ENCODE peak calls at places on chromosomes 12 and 14, in six cellular contexts. A is nephron progenitor cell, L is HFF-Myc, K is IMR-90, X is adrenal gland, B is left lung. F is an unnamed sample.

GRCh38 chr12:51642286-51642685 is 51.3 kb downstream of the SCN8A start:
- DNase-seq in L (no peak), A (no peak), B (no peak), K (no peak), X (no peak), F (no peak)

GRCh38 chr14:96940009-96940408 is 142.8 kb downstream of the VRK1 start:
- DNase-seq in K (no peak), L (no peak), X (no peak), B (no peak), A (peak; percentile 60), F (no peak)

GRCh38 chr12:129550353-129550752 is 353.5 kb downstream of the TMEM132D start:
- DNase-seq in A (no peak), B (peak; percentile 45), X (no peak), K (no peak), L (no peak), F (no peak)

GRCh38 chr12:69324797-69325466 is 23.2 kb upstream of the LYZ start:
- DNase-seq in L (no peak), X (no peak), K (no peak), B (no peak), A (no peak), F (no peak)

GRCh38 chr14:92397140-92397815 is 74.3 kb downstream of the SLC24A4 start:
- DNase-seq in L (no peak), B (peak; percentile 69), A (no peak), X (peak; percentile 49), K (peak; percentile 62), F (no peak)

GRCh38 chr12:89162704-89163261 is 189.5 kb downstream of the DUSP6 start:
- DNase-seq in K (peak; percentile 99), B (peak; percentile 75), L (peak; percentile 76), A (no peak), X (peak; percentile 70), F (no peak)

GRCh38 chr14:54381821-54382220 is 15.0 kb upstream of the CDKN3 start:
- DNase-seq in A (no peak), K (no peak), B (no peak), X (no peak), L (no peak), F (no peak)

GRCh38 chr12:15627995-15628945 is 160.9 kb downstream of the EPS8 start:
- DNase-seq in X (no peak), L (no peak), A (no peak), K (peak; percentile 44), B (no peak), F (no peak)

GRCh38 chr14:98018626-98019025 is 1221.4 kb downstream of the VRK1 start:
- DNase-seq in K (no peak), X (no peak), A (no peak), B (no peak), L (no peak), F (no peak)

GRCh38 chr12:18752280-18752920 is 14.5 kb downstream of the CAPZA3 start:
- DNase-seq in K (peak; percentile 95), X (peak; percentile 17), B (no peak), A (no peak), L (peak; percentile 20), F (no peak)

GRCh38 chr12:6420364-6420763 is 24.4 kb upstream of the CD27 start:
- DNase-seq in L (no peak), B (no peak), K (no peak), X (no peak), A (no peak), F (no peak)

GRCh38 chr14:96051642-96052540 is 12.7 kb downstream of the C14orf132 start:
- DNase-seq in X (no peak), B (no peak), K (peak; percentile 8), L (no peak), A (no peak), F (no peak)

GRCh38 chr14:50381008-50381407 is 15.7 kb downstream of the CDKL1 start:
- DNase-seq in K (no peak), A (no peak), B (no peak), L (no peak), X (no peak), F (no peak)

GRCh38 chr14:50387543-50387942 is 9.1 kb downstream of the CDKL1 start:
- DNase-seq in X (no peak), L (no peak), A (no peak), K (no peak), B (no peak), F (no peak)

GRCh38 chr14:50381823-50382287 is 14.8 kb downstream of the CDKL1 start:
- DNase-seq in L (no peak), X (no peak), K (no peak), B (no peak), A (no peak), F (no peak)

GRCh38 chr14:50380455-50380854 is 16.2 kb downstream of the CDKL1 start:
- DNase-seq in A (no peak), K (no peak), B (no peak), L (no peak), X (no peak), F (no peak)

DNA sequence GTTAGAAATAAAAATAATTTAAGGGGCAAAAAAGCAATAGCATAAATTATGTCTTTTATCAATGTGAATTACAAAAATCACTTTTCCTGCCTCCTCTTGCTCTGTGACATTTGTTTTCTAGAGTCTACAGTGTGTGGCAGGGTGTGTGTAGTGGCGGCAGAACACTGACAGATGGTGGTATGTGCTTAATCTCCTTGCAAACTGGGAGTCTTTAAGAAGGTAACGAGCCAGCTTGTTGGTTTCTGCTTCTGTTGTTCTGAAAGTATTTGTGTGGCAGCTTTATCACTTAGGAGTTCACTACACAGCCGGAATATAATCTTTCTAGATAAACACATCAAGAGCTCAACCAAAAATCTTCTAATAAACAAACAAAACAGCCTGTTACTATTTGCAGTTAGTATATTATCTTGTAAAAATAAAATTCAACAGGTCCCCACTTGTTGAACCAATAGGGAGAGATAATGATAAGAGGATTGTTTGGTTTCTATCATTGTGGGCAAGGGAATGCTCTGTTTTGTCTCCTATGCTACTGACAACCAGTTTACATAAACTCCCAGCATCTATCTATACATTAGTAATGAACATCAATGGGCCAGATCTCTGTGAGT is 13.0 kb downstream of the CDKL1 start:
- DNase-seq in L (no peak), B (no peak), K (no peak), A (no peak), X (no peak), F (no peak)
- TF ChIP-seq CTCF in L (no peak), B (no peak), K (no peak), A (no peak), X (no peak), F (no peak)

GRCh38 chr14:48709277-48709785 is 876.8 kb downstream of the RPS29 start:
- DNase-seq in A (no peak), L (no peak), B (no peak), K (no peak), X (no peak), F (no peak)

GRCh38 chr14:48704639-48705038 is 881.5 kb downstream of the RPS29 start:
- DNase-seq in X (no peak), L (no peak), K (no peak), B (no peak), A (no peak), F (no peak)

GRCh38 chr14:48703728-48704467 is 882.3 kb downstream of the RPS29 start:
- DNase-seq in B (no peak), L (no peak), A (no peak), X (peak; percentile 10), K (no peak), F (no peak)
- TF ChIP-seq CTCF in B (no peak), L (no peak), A (no peak), X (no peak), K (no peak), F (no peak)

DNA sequence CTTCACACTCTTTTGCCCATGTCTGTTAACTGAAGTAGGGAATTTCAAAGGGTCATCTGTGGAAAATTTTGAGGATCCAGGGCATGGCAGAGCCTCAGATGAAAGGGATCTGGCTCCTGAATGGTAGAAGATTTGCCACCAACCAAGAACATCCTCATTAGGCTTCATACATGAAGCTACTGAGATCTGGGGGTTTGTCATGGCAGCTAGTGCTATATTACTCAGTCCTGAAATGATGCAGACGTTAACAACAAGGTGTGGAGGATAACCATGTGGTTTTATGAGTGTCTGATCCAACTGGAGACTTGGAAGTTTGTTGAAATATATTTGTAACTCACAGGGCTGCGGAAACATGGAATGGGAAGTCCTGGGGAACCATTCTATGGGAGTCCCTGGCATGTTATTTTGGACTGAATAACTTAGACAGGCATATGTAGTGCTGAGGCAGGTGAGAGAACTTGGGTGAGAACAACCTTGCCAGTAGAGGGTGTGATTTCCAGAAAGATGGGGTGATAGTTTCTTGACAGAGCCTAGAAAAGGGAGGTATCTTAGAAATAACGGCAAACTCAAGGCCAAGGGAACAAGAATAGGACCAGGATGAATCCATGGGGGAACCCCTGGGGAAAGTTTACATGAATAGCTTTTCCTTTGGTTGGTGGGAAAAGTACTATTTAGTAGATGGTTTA is 42.0 kb upstream of the C12orf75 start:
- DNase-seq in B (no peak), L (no peak), A (no peak), K (no peak), X (no peak), F (no peak)
- TF ChIP-seq CTCF in B (no peak), L (no peak), A (no peak), K (no peak), X (no peak), F (no peak)

GRCh38 chr12:85955127-85955526 is 81.0 kb downstream of the NTS start:
- DNase-seq in K (no peak), A (no peak), L (no peak), B (no peak), X (no peak), F (no peak)
- TF ChIP-seq CTCF in K (peak; percentile 38), A (no peak), L (no peak), B (no peak), X (no peak), F (peak; percentile 67)

GRCh38 chr14:106586098-106586704 is 1059.8 kb downstream of the TMEM121 start:
- DNase-seq in K (no peak), B (no peak), L (no peak), X (no peak), A (no peak), F (no peak)
- TF ChIP-seq CTCF in K (no peak), B (peak; percentile 41), L (peak; percentile 36), X (peak; percentile 21), A (no peak), F (no peak)

GRCh38 chr12:112344220-112344619 is 38.0 kb downstream of the HECTD4 start:
- DNase-seq in K (no peak), B (no peak), L (no peak), X (no peak), A (no peak), F (no peak)

GRCh38 chr12:112340983-112341840 is 41.0 kb downstream of the HECTD4 start:
- DNase-seq in A (no peak), K (no peak), L (no peak), X (no peak), B (no peak), F (no peak)

GRCh38 chr12:112342587-112342986 is 39.6 kb downstream of the HECTD4 start:
- DNase-seq in L (no peak), X (no peak), K (no peak), B (no peak), A (no peak), F (no peak)

GRCh38 chr12:112346194-112346593 is 36.0 kb downstream of the HECTD4 start:
- DNase-seq in L (no peak), A (no peak), X (no peak), B (no peak), K (no peak), F (no peak)

DNA sequence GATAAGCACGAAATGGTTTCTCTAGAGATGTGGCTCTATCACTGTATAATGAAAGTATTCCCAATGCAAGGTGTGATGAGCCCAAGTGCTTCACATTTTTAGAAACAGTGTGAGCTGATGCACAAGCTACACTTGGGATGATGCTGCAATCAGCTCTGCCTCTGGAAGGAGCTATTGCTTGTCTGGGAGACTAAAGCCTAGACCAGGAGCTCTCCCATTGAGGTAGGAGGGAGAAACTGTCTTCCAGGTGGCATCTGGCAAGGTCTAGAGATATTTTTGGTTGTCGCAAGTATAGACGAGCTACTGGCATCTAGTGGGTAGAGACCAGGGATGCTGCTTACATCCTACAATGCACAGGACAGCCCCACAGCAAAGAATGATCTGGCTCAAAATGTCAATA is 42.0 kb downstream of the HECTD4 start:
- DNase-seq in K (no peak), L (no peak), X (no peak), B (no peak), A (no peak), F (no peak)
- TF ChIP-seq CTCF in K (no peak), L (no peak), X (no peak), B (no peak), A (no peak), F (no peak)